ENCODE peak calls at places on chromosomes 16 and 17, in ten cellular contexts. G is testis, X is uterus, R is sigmoid colon, C is RWPE1, Q is stomach, U is adrenal gland, Z is Peyer's patch, B is osteocyte, D is MCF 10A. W is an unnamed sample.

GRCh38 chr17:33099906-33100305 is 108.3 kb downstream of the SPACA3 start:
- DNase-seq in C (no peak), Q (no peak), R (no peak), G (no peak), B (no peak), U (no peak), D (no peak), Z (no peak), X (no peak), W (no peak)

GRCh38 chr17:11212792-11213191 is 28.2 kb upstream of the SHISA6 start:
- DNase-seq in B (no peak), Z (no peak), X (no peak), Q (no peak), D (no peak), G (no peak), U (no peak), R (no peak), C (no peak), W (no peak)

GRCh38 chr16:88938933-88939813 is 37.8 kb downstream of the CBFA2T3 start:
- DNase-seq in R (no peak), X (no peak), G (no peak), Q (no peak), U (no peak), C (no peak), B (no peak), D (no peak), Z (no peak), W (no peak)

GRCh38 chr17:82734987-82735866 is at the start of gene FN3K:
- DNase-seq in U (peak; percentile 86), X (peak; percentile 54), B (no peak), C (peak; percentile 54), G (peak; percentile 82), D (no peak), R (peak; percentile 92), Z (no peak), Q (peak; percentile 74), W (peak; percentile 44)

GRCh38 chr16:88519240-88519639 is 51.0 kb upstream of the ZC3H18 start:
- DNase-seq in Q (no peak), C (no peak), D (no peak), B (no peak), X (no peak), G (no peak), U (no peak), R (no peak), Z (no peak), W (no peak)

GRCh38 chr17:63675231-63675606 is 24.7 kb downstream of the LIMD2 start:
- DNase-seq in G (no peak), Q (no peak), Z (no peak), X (no peak), U (no peak), R (no peak), C (no peak), B (no peak), D (no peak), W (peak; percentile 10)

GRCh38 chr17:77332034-77332971 is 191.5 kb downstream of the SEC14L1 start:
- DNase-seq in G (peak; percentile 14), R (peak; percentile 50), X (no peak), B (peak; percentile 13), C (no peak), U (no peak), Q (peak; percentile 32), Z (peak; percentile 69), D (no peak), W (no peak)

GRCh38 chr17:58527306-58527705 is 12.9 kb upstream of the MTMR4 start:
- DNase-seq in G (no peak), D (no peak), C (no peak), B (no peak), X (no peak), R (no peak), Z (no peak), U (no peak), Q (no peak), W (no peak)

DNA sequence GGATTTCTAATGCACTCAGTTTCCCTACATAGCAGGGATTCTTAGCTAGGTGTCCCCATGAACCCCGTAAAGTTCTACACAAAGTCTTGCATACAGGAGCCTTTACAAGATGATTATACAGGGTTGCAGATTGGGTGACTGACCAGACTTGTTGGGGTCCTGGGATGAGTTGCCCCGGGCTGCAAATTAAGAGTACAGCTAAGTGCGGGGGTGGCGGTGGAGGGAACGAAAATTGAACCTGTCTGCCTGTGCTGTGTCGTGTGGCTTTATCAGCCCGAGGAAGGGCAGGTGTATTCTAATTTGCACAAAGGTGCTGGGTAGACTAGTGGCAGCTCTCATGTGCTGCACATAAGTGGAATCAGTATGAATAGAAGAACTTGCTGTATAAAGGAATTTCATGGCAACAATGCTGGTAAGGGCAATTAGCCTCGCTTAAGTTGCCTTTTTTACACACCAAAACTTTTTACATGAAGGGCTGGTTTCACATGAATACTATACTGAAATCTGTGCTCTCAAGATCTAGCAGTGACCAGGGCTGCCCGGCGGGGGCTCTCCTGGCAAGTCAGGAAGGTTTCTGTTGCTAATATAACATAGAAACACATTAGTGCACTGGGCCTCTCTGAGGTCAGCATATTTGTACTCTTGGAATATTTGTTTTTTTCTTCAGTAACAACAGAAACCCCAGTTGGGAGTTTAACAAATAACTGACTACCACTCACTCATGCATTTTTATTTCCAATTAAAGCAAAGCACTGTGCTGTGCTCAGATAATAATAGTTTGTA is 50.7 kb downstream of the ADCY7 start:
- DNase-seq in C (no peak), Q (no peak), B (no peak), U (no peak), D (no peak), G (no peak), Z (no peak), X (no peak), R (no peak), W (no peak)
- TF ChIP-seq CTCF in C (no peak), Q (no peak), B (no peak), U (no peak), D (no peak), G (no peak), Z (no peak), X (no peak), R (no peak), W (no peak)

GRCh38 chr16:54630284-54630967 is 300.2 kb upstream of the IRX5 start:
- DNase-seq in R (no peak), B (no peak), Q (no peak), X (no peak), D (peak; percentile 10), C (no peak), G (no peak), Z (no peak), U (no peak), W (peak; percentile 58)

GRCh38 chr16:54636221-54636793 is 294.4 kb upstream of the IRX5 start:
- DNase-seq in C (no peak), X (no peak), Q (no peak), U (no peak), Z (no peak), G (no peak), D (no peak), R (no peak), B (no peak), W (no peak)

GRCh38 chr16:54632821-54633220 is 297.8 kb upstream of the IRX5 start:
- DNase-seq in R (no peak), Q (no peak), Z (no peak), C (no peak), G (no peak), B (no peak), U (no peak), D (no peak), X (no peak), W (no peak)

GRCh38 chr16:54632322-54632721 is 298.3 kb upstream of the IRX5 start:
- DNase-seq in R (no peak), B (no peak), X (no peak), Q (no peak), G (no peak), C (no peak), Z (no peak), D (no peak), U (no peak), W (no peak)

GRCh38 chr16:54633943-54634362 is 296.7 kb upstream of the IRX5 start:
- DNase-seq in B (no peak), Q (peak; percentile 47), C (peak; percentile 25), Z (no peak), U (no peak), D (peak; percentile 78), R (no peak), X (no peak), G (peak; percentile 73), W (peak; percentile 66)
- TF ChIP-seq CTCF in B (peak; percentile 35), Q (peak; percentile 34), C (peak; percentile 22), Z (no peak), U (peak; percentile 11), D (peak; percentile 76), R (no peak), X (no peak), G (peak; percentile 44), W (peak; percentile 86)

DNA sequence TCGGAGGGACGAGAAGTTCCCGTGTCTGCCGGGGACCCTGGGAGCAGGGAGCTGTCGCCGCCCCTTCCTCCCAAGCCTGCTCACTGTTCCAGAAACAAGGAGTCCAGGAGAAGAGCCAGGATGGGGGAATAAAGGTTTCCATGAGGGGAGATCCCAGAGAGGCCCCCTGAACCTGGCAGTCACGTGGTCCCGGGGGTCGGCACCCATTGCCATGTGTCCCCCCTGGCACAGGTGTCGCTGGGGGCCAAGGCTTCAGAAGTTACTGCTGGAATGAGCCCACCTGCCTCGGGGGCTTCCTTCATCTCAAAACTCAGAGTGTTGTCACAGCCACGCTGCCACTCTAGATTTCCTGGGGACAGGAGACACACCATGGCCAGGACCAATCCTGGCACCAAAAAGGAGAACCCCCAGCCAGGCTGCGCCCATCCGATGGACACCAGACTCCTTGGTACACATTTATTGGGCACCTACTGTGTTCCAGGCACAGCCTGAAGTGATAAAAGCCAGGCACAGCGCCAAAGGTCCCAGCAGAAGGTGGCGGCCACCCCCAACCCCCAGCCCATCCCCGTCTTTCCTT is 19.7 kb downstream of the RBFOX3 start:
- DNase-seq in Z (no peak), Q (no peak), C (no peak), G (no peak), X (no peak), B (no peak), R (no peak), D (no peak), U (no peak), W (no peak)
- TF ChIP-seq CTCF in Z (no peak), Q (no peak), C (no peak), G (no peak), X (no peak), B (no peak), R (no peak), D (no peak), U (no peak), W (no peak)

GRCh38 chr16:80318107-80318506 is 222.7 kb upstream of the DYNLRB2 start:
- DNase-seq in C (no peak), Z (no peak), B (no peak), Q (no peak), U (no peak), G (no peak), R (no peak), D (no peak), X (no peak), W (no peak)

GRCh38 chr16:80314042-80314441 is 226.8 kb upstream of the DYNLRB2 start:
- DNase-seq in D (no peak), G (peak; percentile 23), C (no peak), B (no peak), X (no peak), U (no peak), R (no peak), Q (no peak), Z (no peak), W (no peak)

GRCh38 chr16:80319181-80319580 is 221.6 kb upstream of the DYNLRB2 start:
- DNase-seq in B (no peak), Q (no peak), X (no peak), D (peak; percentile 35), G (no peak), C (no peak), U (no peak), Z (no peak), R (no peak), W (no peak)

GRCh38 chr16:80323187-80323807 is 217.5 kb upstream of the DYNLRB2 start:
- DNase-seq in R (no peak), C (no peak), Z (no peak), Q (no peak), D (no peak), B (no peak), U (no peak), G (no peak), X (no peak), W (no peak)

DNA sequence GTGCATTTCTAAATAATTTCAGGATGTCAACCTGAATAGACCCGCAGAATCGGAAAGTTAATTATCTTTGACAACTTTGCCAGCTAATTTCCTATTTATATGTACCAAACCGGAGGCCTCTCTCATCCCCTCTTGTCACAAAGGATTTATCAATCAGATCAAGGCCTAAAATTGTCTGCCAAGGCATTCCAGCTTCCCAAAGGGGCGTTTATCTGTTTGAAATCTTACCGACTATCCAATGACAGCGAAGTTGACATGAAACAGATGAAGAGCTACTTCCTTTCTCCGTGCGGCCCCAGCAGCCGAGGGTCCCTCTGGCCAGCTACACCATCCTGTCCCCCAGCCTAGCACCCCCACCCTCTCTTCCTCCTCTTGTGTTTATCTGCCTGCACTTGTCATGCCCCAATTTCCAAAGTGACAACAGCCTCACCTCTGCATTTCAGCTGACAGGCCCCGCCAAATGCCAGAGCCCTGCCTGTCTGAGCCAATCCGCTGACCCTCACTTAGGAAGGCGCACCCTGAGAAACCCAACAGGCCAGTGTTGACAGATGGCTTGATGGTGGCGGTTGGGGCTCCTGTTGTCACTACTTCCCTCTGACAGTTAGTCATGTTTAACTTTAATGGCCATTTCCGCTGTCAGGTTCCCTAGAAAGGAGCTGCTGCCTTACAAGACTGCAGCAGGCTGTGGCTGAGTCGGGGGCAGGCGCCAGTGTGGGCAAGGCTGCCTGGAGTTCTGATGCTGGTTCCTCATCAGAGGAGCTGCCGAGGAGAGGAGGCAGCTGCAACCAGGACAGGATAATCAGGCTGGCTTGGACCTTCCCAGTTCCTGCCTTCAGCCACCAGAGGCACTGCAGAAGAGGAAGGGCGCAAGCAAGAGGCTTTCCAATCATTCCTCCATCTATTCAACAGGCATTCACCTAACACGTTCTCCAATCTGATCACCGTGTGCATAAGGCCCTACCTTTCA is 223.4 kb upstream of the DYNLRB2 start:
- DNase-seq in R (no peak), B (no peak), Z (no peak), C (no peak), Q (no peak), X (no peak), D (peak; percentile 5), U (no peak), G (no peak), W (peak; percentile 26)
- TF ChIP-seq CTCF in R (no peak), B (peak; percentile 26), Z (no peak), C (no peak), Q (no peak), X (no peak), D (no peak), U (no peak), G (no peak), W (peak; percentile 53)

W was measured in epithelial cell of esophagus.